ENCODE peak calls at places on chromosomes 6 and 20, in nine cellular contexts. W is kidney epithelial cell, L is cerebellum, G is fibroblast of the conjunctiva, T is prostate gland, X is DND-41, V is lower lobe of right lung, A is GM13977, H is substantia nigra. O is an unnamed sample.

GRCh38 chr20:57501461-57502330 is 23.2 kb downstream of the CTCFL start:
- DNase-seq in W (no peak), L (peak), G (no peak), T (no peak), X (no peak), V (no peak), A (no peak), H (no peak), O (no peak)

GRCh38 chr6:20202070-20202658 is 10.1 kb downstream of the MBOAT1 start:
- DNase-seq in W (peak), L (no peak), G (peak), T (no peak), X (no peak), V (no peak), A (peak), H (no peak), O (no peak)

GRCh38 chr6:108838101-108838717 is 10.0 kb upstream of the ARMC2 start:
- DNase-seq in W (peak), L (no peak), G (no peak), T (no peak), X (peak), V (peak), A (no peak), H (no peak), O (no peak)

GRCh38 chr6:167714166-167714565 is 112.5 kb upstream of the AFDN start:
- DNase-seq in W (no peak), L (no peak), G (no peak), T (no peak), X (no peak), V (no peak), A (no peak), H (no peak), O (no peak)

GRCh38 chr6:95109212-95109611 is 468.1 kb upstream of the MANEA start:
- DNase-seq in W (no peak), L (no peak), G (no peak), T (no peak), X (no peak), V (no peak), A (no peak), H (no peak), O (no peak)

GRCh38 chr6:36997811-36998722 is 7.4 kb upstream of the FGD2 start:
- DNase-seq in W (no peak), L (peak), G (no peak), T (peak), X (no peak), V (peak), A (no peak), H (peak), O (peak)

GRCh38 chr6:148857817-148858390 is 111.1 kb downstream of the UST start:
- DNase-seq in W (peak), L (no peak), G (no peak), T (no peak), X (no peak), V (no peak), A (no peak), H (no peak), O (no peak)

GRCh38 chr20:14441201-14441600 is 103.8 kb upstream of the FLRT3 start:
- DNase-seq in W (no peak), L (no peak), G (no peak), T (no peak), X (no peak), V (no peak), A (no peak), H (no peak), O (no peak)

GRCh38 chr6:43488667-43489276 is 11.4 kb downstream of the TJAP1 start:
- DNase-seq in W (no peak), L (no peak), G (no peak), T (no peak), X (no peak), V (no peak), A (no peak), H (no peak), O (no peak)

O was measured in NCI-H446.